ENCODE peak calls at places on chromosome 7, in six cellular contexts. L, I, Y, G, N and S are unnamed samples.
A peak's percentile ranks its signal among the peaks of the same experiment; 100 is the strongest.

GRCh38 chr7:157271991-157272324 is 64.8 kb upstream of the DNAJB6 start:
- DNase-seq in L (peak; percentile 99), I (no peak), Y (no peak), G (no peak), N (no peak), S (peak; percentile 98)

GRCh38 chr7:44177570-44178131 is 11.6 kb downstream of the GCK start:
- DNase-seq in L (peak; percentile 52), I (peak; percentile 41), Y (peak; percentile 27), G (peak; percentile 39), N (no peak), S (peak; percentile 26)

GRCh38 chr7:102080371-102081243 is 206.1 kb upstream of the SH2B2 start:
- DNase-seq in L (no peak), I (no peak), Y (no peak), G (no peak), N (no peak), S (no peak)

GRCh38 chr7:26813426-26813825 is 51.0 kb downstream of the SKAP2 start:
- DNase-seq in L (peak; percentile 80), I (no peak), Y (no peak), G (no peak), N (no peak), S (peak; percentile 5)

GRCh38 chr7:81664304-81664703 is 105.5 kb downstream of the HGF start:
- DNase-seq in L (no peak), I (no peak), Y (no peak), G (no peak), N (no peak), S (no peak)

GRCh38 chr7:25242678-25243077 is 14.4 kb upstream of the NPVF start:
- DNase-seq in L (no peak), I (no peak), Y (no peak), G (no peak), N (no peak), S (no peak)

GRCh38 chr7:74587435-74588126 is 69.9 kb upstream of the GTF2I start:
- DNase-seq in L (peak; percentile 89), I (peak; percentile 89), Y (peak; percentile 81), G (no peak), N (no peak), S (peak; percentile 94)

GRCh38 chr7:42678315-42678714 is 233.6 kb downstream of the C7orf25 start:
- DNase-seq in L (no peak), I (no peak), Y (no peak), G (no peak), N (no peak), S (no peak)

GRCh38 chr7:150820578-150821198 is 20.1 kb downstream of the TMEM176A start:
- DNase-seq in L (no peak), I (no peak), Y (no peak), G (no peak), N (no peak), S (no peak)

GRCh38 chr7:39693812-39694211 is 70.4 kb downstream of the RALA start:
- DNase-seq in L (no peak), I (no peak), Y (no peak), G (no peak), N (no peak), S (no peak)

GRCh38 chr7:68313806-68314205 is 1284.5 kb upstream of the AUTS2 start:
- DNase-seq in L (no peak), I (no peak), Y (no peak), G (no peak), N (no peak), S (no peak)

GRCh38 chr7:158394936-158395335 is 192.7 kb downstream of the PTPRN2 start:
- DNase-seq in L (no peak), I (peak; percentile 42), Y (peak; percentile 82), G (peak; percentile 15), N (peak; percentile 56), S (no peak)

GRCh38 chr7:125695631-125696030 is 766.0 kb upstream of the POT1 start:
- DNase-seq in L (no peak), I (no peak), Y (no peak), G (no peak), N (no peak), S (no peak)

GRCh38 chr7:55191926-55192692 is 173.0 kb upstream of the LANCL2 start:
- DNase-seq in L (peak; percentile 36), I (peak; percentile 19), Y (peak; percentile 57), G (no peak), N (no peak), S (no peak)

GRCh38 chr7:55189878-55190436 is 171.1 kb downstream of the EGFR start:
- DNase-seq in L (no peak), I (no peak), Y (no peak), G (no peak), N (no peak), S (no peak)

GRCh38 chr7:55191161-55191925 is 172.5 kb downstream of the EGFR start:
- DNase-seq in L (no peak), I (no peak), Y (no peak), G (no peak), N (no peak), S (no peak)

GRCh38 chr7:55189447-55189760 is 170.6 kb downstream of the EGFR start:
- DNase-seq in L (no peak), I (peak; percentile 19), Y (no peak), G (no peak), N (no peak), S (no peak)

GRCh38 chr7:55190511-55191160 is 171.8 kb downstream of the EGFR start:
- DNase-seq in L (no peak), I (no peak), Y (no peak), G (no peak), N (no peak), S (no peak)
- H3K4me1 ChIP-seq in L (peaks cover 47% of the 10 kb centered on the region), I (peaks cover 5% of the 10 kb centered on the region), Y (peaks cover 28% of the 10 kb centered on the region), G (peaks cover 6% of the 10 kb centered on the region), N (peaks cover 19% of the 10 kb centered on the region), S (peaks cover 37% of the 10 kb centered on the region)

GRCh38 chr7:141113131-141113530 is 39.3 kb downstream of the TMEM178B start:
- DNase-seq in L (no peak), I (no peak), Y (no peak), G (no peak), N (no peak), S (no peak)
- H2BK5ac ChIP-seq in L (no peak overlapping the region), I (no peak overlapping the region), Y (no peak overlapping the region), G (no peak overlapping the region), N (no peak overlapping the region), S (no peak overlapping the region)

GRCh38 chr7:16801111-16801542 is 3.7 kb downstream of the AGR2 start:
- DNase-seq in L (peak; percentile 83), I (peak; percentile 45), Y (no peak), G (peak; percentile 76), N (peak; percentile 21), S (peak; percentile 71)

GRCh38 chr7:16801579-16801978 is 3.2 kb downstream of the AGR2 start:
- DNase-seq in L (no peak), I (no peak), Y (no peak), G (no peak), N (no peak), S (no peak)

GRCh38 chr7:16804674-16805439 is at the start of gene AGR2:
- DNase-seq in L (peak; percentile 42), I (no peak), Y (no peak), G (no peak), N (no peak), S (no peak)

DNA sequence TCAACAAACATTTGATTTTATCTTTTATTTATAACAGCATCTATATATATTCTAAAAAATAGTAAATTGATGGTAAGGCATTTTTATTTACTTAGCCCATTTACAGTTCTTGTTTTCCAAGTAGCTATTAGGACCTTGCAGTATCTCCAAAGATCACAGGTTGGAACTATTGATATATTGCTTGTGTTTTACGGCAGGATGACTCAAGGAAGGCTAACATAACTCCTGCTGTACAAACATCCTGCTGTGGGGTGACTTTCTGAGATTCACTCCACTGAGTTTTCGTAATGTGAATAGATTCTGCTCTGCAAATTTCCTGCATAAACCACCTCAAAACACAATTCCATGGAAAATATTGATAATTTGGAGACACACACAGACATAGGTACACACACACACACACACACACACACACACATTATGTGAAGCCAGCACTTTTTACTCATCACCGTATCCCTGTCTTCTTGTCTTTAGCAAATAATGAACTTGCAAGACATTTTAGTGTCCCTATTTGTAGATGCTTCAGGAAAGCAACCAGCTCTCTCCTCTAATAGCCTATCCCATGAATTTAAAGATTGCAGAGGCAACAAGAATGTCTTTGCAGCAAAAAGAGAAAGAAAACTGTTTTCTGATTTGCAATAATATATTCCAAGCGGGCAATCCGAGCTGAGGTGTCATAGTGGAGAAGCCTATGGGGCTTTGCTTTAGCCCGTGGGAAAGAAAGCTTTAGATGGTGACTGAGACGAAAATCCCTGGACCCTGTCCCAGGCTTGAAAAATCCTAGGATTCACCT is 722 bp downstream of the AGR2 start:
- DNase-seq in L (peak; percentile 19), I (no peak), Y (no peak), G (no peak), N (no peak), S (peak; percentile 33)
- H3K9ac ChIP-seq in L (no peak overlapping the region), I (no peak overlapping the region), Y (no peak overlapping the region), G (no peak overlapping the region), N (no peak overlapping the region), S (no peak overlapping the region)

GRCh38 chr7:130940326-130940725 is 206.3 kb upstream of the KLF14 start:
- DNase-seq in L (no peak), I (no peak), Y (no peak), G (no peak), N (no peak), S (no peak)

GRCh38 chr7:130942211-130942964 is 208.4 kb upstream of the KLF14 start:
- DNase-seq in L (peak; percentile 86), I (no peak), Y (no peak), G (peak; percentile 69), N (no peak), S (peak; percentile 77)

GRCh38 chr7:130940907-130941306 is 206.9 kb upstream of the KLF14 start:
- DNase-seq in L (no peak), I (no peak), Y (no peak), G (no peak), N (no peak), S (no peak)

GRCh38 chr7:130943336-130943901 is 209.4 kb upstream of the KLF14 start:
- DNase-seq in L (peak; percentile 97), I (peak; percentile 29), Y (no peak), G (peak; percentile 89), N (no peak), S (peak; percentile 82)

GRCh38 chr7:130941322-130942210 is 207.6 kb upstream of the KLF14 start:
- DNase-seq in L (peak; percentile 84), I (no peak), Y (no peak), G (peak; percentile 57), N (no peak), S (peak; percentile 35)
- H3K4me1 ChIP-seq in L (peaks cover 17% of the 10 kb centered on the region), I (no peaks in the 10 kb centered on the region), Y (peaks cover 2% of the 10 kb centered on the region), G (no peaks in the 10 kb centered on the region), N (peaks cover 12% of the 10 kb centered on the region), S (peaks cover 8% of the 10 kb centered on the region)

GRCh38 chr7:51118628-51119027 is 198.0 kb downstream of the COBL start:
- DNase-seq in L (no peak), I (no peak), Y (no peak), G (no peak), N (no peak), S (no peak)
- H2BK5ac ChIP-seq in L (no peak overlapping the region), I (no peak overlapping the region), Y (no peak overlapping the region), G (no peak overlapping the region), N (no peak overlapping the region), S (no peak overlapping the region)

DNA sequence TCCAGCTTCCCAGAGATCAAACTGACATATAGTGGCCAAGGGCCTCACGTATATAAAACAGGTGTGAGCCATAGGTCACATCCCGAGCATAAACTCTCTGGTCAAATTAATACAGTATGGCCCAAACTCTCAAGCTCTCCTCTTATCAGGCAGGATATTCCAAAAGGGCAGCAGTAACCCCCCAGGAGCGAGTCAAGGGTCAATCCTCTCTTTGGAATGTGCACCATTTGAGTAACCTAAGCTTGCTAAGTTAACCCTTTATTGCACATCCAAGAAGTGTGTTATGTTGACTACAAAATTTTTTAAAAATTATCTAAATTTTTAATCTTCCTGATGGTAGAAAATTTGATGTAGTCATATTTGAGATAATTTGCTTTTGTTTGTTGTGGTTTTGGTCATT is 4.5 kb upstream of the TRIM24 start:
- DNase-seq in L (no peak), I (peak; percentile 52), Y (no peak), G (no peak), N (no peak), S (no peak)
- H3K9ac ChIP-seq in L (no peak overlapping the region), I (no peak overlapping the region), Y (no peak overlapping the region), G (no peak overlapping the region), N (no peak overlapping the region), S (no peak overlapping the region)